ENCODE peak calls at places on chromosomes 6 and 20, in nine cellular contexts. V is MCF 10A, K is astrocyte, D is epithelial cell of esophagus, X is HCT116, C is tibial artery, I is dorsolateral prefrontal cortex, S is brain microvascular endothelial cell, E is progenitor cell of endocrine pancreas. Z is an unnamed sample.

GRCh38 chr6:14379568-14379967 is 262.0 kb downstream of the CD83 start:
- DNase-seq in X (no peak), K (no peak), V (no peak), C (no peak), E (no peak), S (no peak), D (no peak), I (no peak), Z (no peak)

GRCh38 chr6:129785081-129785755 is 75.2 kb upstream of the ARHGAP18 start:
- DNase-seq in C (no peak), K (no peak), I (no peak), D (peak; percentile 16), E (no peak), S (no peak), V (peak; percentile 11), X (no peak), Z (no peak)

GRCh38 chr6:39193201-39193791 is 36.0 kb downstream of the KCNK5 start:
- DNase-seq in I (no peak), S (no peak), X (no peak), K (no peak), V (no peak), D (no peak), E (no peak), C (no peak), Z (no peak)

GRCh38 chr6:62367601-62368000 is 81.6 kb upstream of the KHDRBS2 start:
- DNase-seq in S (no peak), I (no peak), X (no peak), D (no peak), C (no peak), E (no peak), V (no peak), K (no peak), Z (no peak)

GRCh38 chr6:72930733-72931132 is 294.6 kb downstream of the KHDC1L start:
- DNase-seq in C (no peak), K (no peak), S (no peak), X (no peak), D (no peak), I (no peak), E (no peak), V (no peak), Z (no peak)

GRCh38 chr6:40194771-40195170 is 260.5 kb upstream of the MOCS1 start:
- DNase-seq in D (no peak), X (no peak), I (no peak), S (no peak), V (no peak), C (no peak), K (no peak), E (no peak), Z (no peak)

GRCh38 chr20:43977962-43978361 is 63.3 kb downstream of the TOX2 start:
- DNase-seq in I (no peak), X (no peak), K (no peak), D (no peak), C (no peak), V (no peak), S (no peak), E (no peak), Z (no peak)

GRCh38 chr20:54254596-54254995 is 46.7 kb downstream of the PFDN4 start:
- DNase-seq in X (no peak), V (no peak), I (no peak), C (no peak), S (no peak), D (peak; percentile 20), K (peak; percentile 22), E (no peak), Z (no peak)

GRCh38 chr6:145823322-145823944 is 8.8 kb upstream of the FBXO30 start:
- DNase-seq in D (no peak), K (no peak), C (no peak), X (no peak), I (no peak), E (no peak), S (no peak), V (no peak), Z (no peak)

GRCh38 chr6:17431581-17431980 is 38.2 kb downstream of the CAP2 start:
- DNase-seq in X (no peak), C (no peak), K (peak; percentile 65), S (peak; percentile 55), I (no peak), E (no peak), V (peak; percentile 38), D (peak; percentile 66), Z (no peak)

GRCh38 chr6:89776583-89777233 is 42.9 kb downstream of the MDN1 start:
- DNase-seq in D (no peak), S (no peak), K (no peak), E (no peak), V (no peak), C (no peak), X (no peak), I (no peak), Z (no peak)

GRCh38 chr6:128919412-128919811 is 36.5 kb downstream of the LAMA2 start:
- DNase-seq in V (no peak), K (no peak), D (no peak), X (no peak), S (no peak), E (no peak), C (no peak), I (no peak), Z (no peak)

GRCh38 chr6:79737172-79737571 is 106.0 kb downstream of the SH3BGRL2 start:
- DNase-seq in D (no peak), S (no peak), K (no peak), X (no peak), V (no peak), C (no peak), I (no peak), E (no peak), Z (no peak)

GRCh38 chr6:30810813-30811329 is 66.5 kb upstream of the IER3 start:
- DNase-seq in S (no peak), V (peak; percentile 96), D (peak; percentile 100), I (no peak), K (no peak), E (no peak), C (no peak), X (peak; percentile 91), Z (no peak)

GRCh38 chr6:25056130-25056529 is 120.4 kb upstream of the RIPOR2 start:
- DNase-seq in K (no peak), S (no peak), I (no peak), C (no peak), V (no peak), X (no peak), E (no peak), D (no peak), Z (no peak)

GRCh38 chr20:19688031-19688806 is 69.8 kb upstream of the RIN2 start:
- DNase-seq in D (peak; percentile 92), I (peak; percentile 75), S (peak; percentile 90), E (peak; percentile 21), X (peak; percentile 34), V (peak; percentile 84), K (peak; percentile 82), C (peak; percentile 88), Z (no peak)

DNA sequence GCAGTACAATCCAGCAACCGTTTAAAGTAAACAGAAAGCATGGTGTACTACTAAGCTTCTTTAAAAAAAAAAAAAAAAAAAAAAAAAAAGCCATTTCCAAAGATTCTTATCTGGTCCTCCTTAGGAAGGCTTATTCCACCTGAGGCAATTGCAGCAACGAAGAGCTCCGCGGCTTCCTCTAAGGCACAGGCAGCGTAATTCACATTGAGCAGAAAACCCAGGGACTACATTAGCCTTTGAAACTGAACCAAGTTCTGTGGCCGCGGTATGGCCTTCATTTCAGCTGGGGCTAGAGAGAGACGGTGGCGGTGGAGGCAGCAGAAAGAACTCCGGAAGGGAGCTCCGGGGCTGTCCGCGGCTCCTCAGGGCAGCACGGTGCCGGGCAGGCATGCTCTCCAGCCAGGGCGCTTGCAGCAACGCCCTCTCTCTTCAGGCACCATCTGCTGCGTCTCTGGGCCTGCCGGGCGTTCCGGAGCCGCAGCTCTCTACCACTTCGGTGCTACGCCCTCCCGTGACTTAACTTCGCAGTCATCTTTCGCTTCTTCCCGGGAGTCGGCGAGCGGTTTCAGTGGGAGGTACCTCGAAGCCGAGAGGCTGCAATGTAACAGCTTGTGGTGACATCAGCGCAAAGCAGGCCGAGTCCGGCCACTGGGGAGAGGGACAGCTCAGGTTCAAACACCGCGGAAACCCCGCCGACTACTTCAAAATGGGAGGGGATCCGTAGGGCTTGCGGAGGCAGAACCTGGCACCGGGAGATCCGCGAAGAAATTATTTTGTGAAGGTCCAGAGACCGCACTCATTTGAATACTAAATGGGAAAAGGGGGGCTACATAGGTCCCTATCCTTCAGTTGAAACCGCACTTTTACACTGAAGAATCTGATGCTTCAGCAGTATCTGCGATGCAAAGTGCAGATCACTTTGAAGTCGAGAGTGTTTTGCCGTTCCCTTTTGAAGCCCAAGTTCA is 100.0 kb downstream of the DST start:
- DNase-seq in K (peak; percentile 98), X (peak; percentile 92), S (peak; percentile 97), E (peak; percentile 75), C (peak; percentile 98), D (peak; percentile 99), I (peak; percentile 85), V (peak; percentile 98), Z (no peak)
- TF ChIP-seq CTCF in K (no peak), X (no peak), S (peak; percentile 49), E (peak; percentile 18), C (no peak), D (peak; percentile 30), I (peak; percentile 52), V (no peak), Z (no peak)

DNA sequence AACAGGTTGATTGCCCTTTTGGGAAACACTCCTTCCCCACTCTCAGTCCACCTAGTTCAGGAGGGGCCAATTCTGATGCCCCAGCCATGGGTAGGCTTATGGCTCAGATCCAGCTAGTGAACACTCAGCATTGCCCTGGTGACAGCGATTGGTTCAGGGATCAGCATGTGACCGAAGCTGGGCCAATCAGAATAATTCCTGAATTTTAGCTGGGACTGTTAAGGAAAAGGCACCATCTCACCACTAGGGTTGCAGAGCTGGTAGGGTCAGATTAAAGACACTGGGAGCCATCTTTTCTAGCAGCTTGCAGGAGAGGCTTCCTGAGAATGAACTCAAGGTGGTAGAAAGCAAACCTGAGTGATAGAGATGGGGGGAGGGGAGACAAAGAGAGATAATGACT is 44.4 kb downstream of the EYA2 start:
- DNase-seq in X (peak; percentile 55), I (no peak), K (no peak), V (peak; percentile 13), S (no peak), C (no peak), E (no peak), D (peak; percentile 22), Z (no peak)
- TF ChIP-seq CTCF in X (peak; percentile 50), I (peak; percentile 5), K (no peak), V (no peak), S (peak; percentile 52), C (no peak), E (peak; percentile 24), D (peak; percentile 27), Z (no peak)

GRCh38 chr6:142014515-142014914 is 118.2 kb upstream of the GJE1 start:
- DNase-seq in I (no peak), X (peak; percentile 79), E (no peak), D (peak; percentile 91), K (peak; percentile 91), S (peak; percentile 82), V (peak; percentile 83), C (no peak), Z (no peak)
- TF ChIP-seq CTCF in I (no peak), X (no peak), E (no peak), D (no peak), K (no peak), S (no peak), V (no peak), C (no peak), Z (no peak)

DNA sequence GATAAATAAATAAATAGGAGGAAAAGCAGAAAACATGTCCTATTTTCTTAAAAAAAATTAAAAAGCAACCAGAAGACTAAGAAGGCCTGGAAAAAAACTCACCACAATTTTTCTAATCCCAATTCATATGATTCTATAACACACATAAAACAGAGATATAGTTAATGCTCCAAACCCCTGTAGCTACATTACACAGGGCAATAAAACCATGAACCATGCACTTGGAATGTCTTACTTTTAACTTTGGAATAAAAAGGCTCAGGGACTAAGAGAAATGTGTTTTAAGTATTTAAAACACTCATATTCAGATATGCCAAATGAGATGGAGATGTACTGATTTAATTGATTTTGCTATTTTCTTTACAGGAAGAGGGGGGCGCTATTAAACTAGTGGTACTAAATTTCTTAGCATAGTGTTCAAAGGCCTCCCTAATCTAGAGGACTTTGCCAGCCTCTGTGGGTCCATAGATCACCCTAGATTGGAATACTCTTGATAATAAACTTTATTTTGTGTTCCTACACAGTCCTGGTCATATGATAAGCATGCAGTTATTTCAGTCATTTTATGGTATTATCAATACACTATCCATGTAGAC is 30.3 kb upstream of the GCM1 start:
- DNase-seq in I (no peak), K (no peak), C (no peak), S (no peak), E (no peak), X (no peak), V (no peak), D (no peak), Z (no peak)
- TF ChIP-seq CTCF in I (no peak), K (no peak), C (no peak), S (no peak), E (no peak), X (no peak), V (no peak), D (no peak), Z (no peak)